ENCODE peak calls at places on chromosomes 7 and 10, in ten cellular contexts. I is NCI-H2029; R is fibroblast of gingiva; W is nucleus accumbens; D is activated naive CD4-positive, alpha-beta T cell treated with Interleukin-2 at 50 U/mL for 16 hours; L is AG09309; F is central memory CD4-positive, alpha-beta T cell; Y is activated gamma-delta T cell treated with anti-CD3 and anti-CD28 coated beads, Interleukin-2, amount 50 U/mL, for 16 hours; P is caudate nucleus; E is NB4. B is an unnamed sample.

GRCh38 chr10:132669208-132669861 is 116.6 kb downstream of the NKX6-2 start:
- DNase-seq in L (no peak), F (no peak), W (no peak), R (no peak), E (peak), Y (no peak), I (no peak), P (no peak), D (no peak), B (no peak)

GRCh38 chr7:141600607-141601006 is 49.4 kb downstream of the AGK start:
- DNase-seq in D (no peak), F (no peak), W (no peak), Y (no peak), E (no peak), L (no peak), I (no peak), P (no peak), R (no peak), B (no peak)

GRCh38 chr7:74683799-74684198 is 26.3 kb downstream of the GTF2I start:
- DNase-seq in I (no peak), D (no peak), L (no peak), Y (no peak), W (no peak), R (no peak), P (no peak), F (no peak), E (no peak), B (no peak)

GRCh38 chr10:102853944-102854694 is at the start of gene BORCS7:
- DNase-seq in W (peak), F (peak), I (peak), P (peak), R (peak), L (peak), Y (peak), D (peak), E (peak), B (peak)

GRCh38 chr10:130333185-130333584 is 197.0 kb downstream of the GLRX3 start:
- DNase-seq in L (no peak), E (peak), Y (no peak), D (no peak), R (no peak), W (no peak), P (no peak), I (no peak), F (no peak), B (no peak)

GRCh38 chr7:117001283-117001682 is 48.0 kb downstream of the ST7 start:
- DNase-seq in I (no peak), W (no peak), F (no peak), R (no peak), D (no peak), L (no peak), Y (no peak), P (no peak), E (no peak), B (no peak)

GRCh38 chr7:151790826-151791379 is 86.0 kb downstream of the PRKAG2 start:
- DNase-seq in F (no peak), L (no peak), R (no peak), Y (no peak), E (no peak), D (no peak), P (no peak), W (no peak), I (no peak), B (no peak)

GRCh38 chr10:102152545-102152890 is 329 bp downstream of the NOLC1 start:
- DNase-seq in W (no peak), L (no peak), P (no peak), D (peak), E (no peak), F (no peak), R (no peak), I (no peak), Y (peak), B (no peak)

GRCh38 chr10:31644931-31645633 is 283.5 kb downstream of the ARHGAP12 start:
- DNase-seq in P (no peak), I (no peak), R (no peak), E (no peak), L (no peak), Y (no peak), W (no peak), F (no peak), D (no peak), B (no peak)

GRCh38 chr10:122854648-122855047 is 9.0 kb upstream of the CUZD1 start:
- DNase-seq in R (peak), W (no peak), L (no peak), Y (no peak), I (no peak), P (no peak), D (no peak), E (no peak), F (no peak), B (no peak)

GRCh38 chr7:50207251-50207564 is 97.3 kb upstream of the IKZF1 start:
- DNase-seq in I (no peak), P (no peak), F (no peak), W (no peak), D (no peak), R (no peak), L (no peak), E (no peak), Y (no peak), B (no peak)

GRCh38 chr7:17298840-17299476 is 506 bp downstream of the AHR start:
- DNase-seq in R (peak), E (peak), W (peak), I (no peak), Y (peak), L (no peak), F (peak), D (peak), P (no peak), B (no peak)

GRCh38 chr10:100980327-100981110 is 6.8 kb downstream of the MRPL43 start:
- DNase-seq in R (no peak), P (no peak), Y (no peak), D (no peak), W (no peak), L (no peak), F (no peak), I (no peak), E (no peak), B (no peak)

GRCh38 chr7:36076073-36076472 is 77.0 kb upstream of the EEPD1 start:
- DNase-seq in E (no peak), L (no peak), D (no peak), R (no peak), F (no peak), I (no peak), Y (no peak), W (no peak), P (no peak), B (no peak)

GRCh38 chr7:45881759-45882464 is 6.4 kb upstream of the IGFBP1 start:
- DNase-seq in I (no peak), E (peak), D (no peak), F (no peak), Y (no peak), W (no peak), R (peak), L (peak), P (no peak), B (no peak)

GRCh38 chr10:78891741-78892140 is 177.0 kb upstream of the ZMIZ1 start:
- DNase-seq in P (no peak), W (no peak), L (no peak), F (no peak), R (no peak), D (no peak), Y (no peak), I (no peak), E (no peak), B (no peak)

GRCh38 chr7:46534593-46535271 is 613.7 kb upstream of the IGFBP3 start:
- DNase-seq in I (no peak), R (peak), Y (no peak), P (no peak), F (no peak), L (no peak), E (no peak), W (no peak), D (no peak), B (peak)

GRCh38 chr7:130182990-130183389 is 22.2 kb downstream of the TMEM209 start:
- DNase-seq in I (no peak), F (no peak), R (no peak), W (no peak), Y (no peak), E (no peak), P (no peak), D (no peak), L (no peak), B (no peak)

GRCh38 chr10:94361161-94361794 is 1.5 kb downstream of the NOC3L start:
- DNase-seq in L (no peak), E (peak), F (peak), D (no peak), Y (no peak), P (no peak), R (no peak), W (no peak), I (peak), B (no peak)

GRCh38 chr7:30321992-30322637 is 37.7 kb downstream of the ZNRF2 start:
- DNase-seq in D (no peak), F (peak), P (no peak), W (no peak), Y (no peak), E (peak), I (no peak), L (no peak), R (peak), B (no peak)

GRCh38 chr10:61786728-61787127 is 114.8 kb upstream of the ARID5B start:
- DNase-seq in Y (no peak), L (peak), W (no peak), D (peak), P (no peak), E (no peak), R (peak), I (no peak), F (no peak), B (peak)

GRCh38 chr10:5945561-5946418 is 31.6 kb downstream of the IL15RA start:
- DNase-seq in F (no peak), I (no peak), D (no peak), Y (no peak), R (peak), W (no peak), P (no peak), L (peak), E (peak), B (peak)

GRCh38 chr10:110459600-110459999 is 38.1 kb upstream of the DUSP5 start:
- DNase-seq in D (no peak), I (no peak), Y (no peak), P (no peak), E (no peak), R (no peak), F (no peak), L (no peak), W (no peak), B (no peak)

GRCh38 chr10:99394761-99395386 is 35.5 kb downstream of the GOT1 start:
- DNase-seq in R (no peak), P (no peak), L (no peak), Y (no peak), D (no peak), W (no peak), E (no peak), F (no peak), I (peak), B (no peak)

GRCh38 chr10:72461085-72461484 is 106.4 kb upstream of the DNAJB12 start:
- DNase-seq in E (no peak), R (no peak), L (no peak), P (no peak), I (no peak), W (no peak), F (no peak), D (no peak), Y (no peak), B (no peak)

GRCh38 chr7:157767466-157767865 is 430.7 kb downstream of the DNAJB6 start:
- DNase-seq in W (no peak), D (no peak), F (no peak), I (no peak), E (no peak), L (no peak), P (no peak), Y (no peak), R (no peak), B (no peak)

GRCh38 chr7:129952653-129953560 is at the start of gene UBE2H:
- DNase-seq in P (peak), R (peak), L (no peak), Y (peak), E (peak), W (peak), F (peak), D (peak), I (peak), B (peak)

GRCh38 chr7:40717242-40717641 is 582.4 kb downstream of the SUGCT start:
- DNase-seq in D (no peak), I (no peak), E (peak), P (no peak), Y (no peak), F (no peak), R (peak), L (peak), W (no peak), B (no peak)

GRCh38 chr10:22285130-22285529 is 31.1 kb upstream of the COMMD3 start:
- DNase-seq in I (no peak), W (no peak), R (no peak), P (no peak), F (no peak), L (no peak), D (no peak), E (no peak), Y (no peak), B (no peak)

GRCh38 chr7:54477083-54477482 is 65.1 kb upstream of the VSTM2A start:
- DNase-seq in Y (no peak), R (no peak), E (peak), D (no peak), P (no peak), L (no peak), I (no peak), F (no peak), W (no peak), B (no peak)

GRCh38 chr7:1961776-1962276 is 270.9 kb downstream of the MAD1L1 start:
- DNase-seq in F (peak), W (no peak), P (no peak), D (peak), Y (peak), R (no peak), I (no peak), L (peak), E (peak), B (peak)

GRCh38 chr7:80097756-80098155 is 36.9 kb upstream of the GNAI1 start:
- DNase-seq in E (no peak), P (no peak), I (no peak), D (no peak), L (peak), F (no peak), R (peak), W (no peak), Y (no peak), B (no peak)

B was measured in astrocyte of the cerebellum.